ENCODE peak calls at places on chromosomes 11 and 22, in seven cellular contexts. A, D, K, X, G, U and V are unnamed samples.

GRCh38 chr11:120707663-120708062 is 196.1 kb downstream of the GRIK4 start:
- DNase-seq in A (no peak), D (no peak), K (no peak), X (no peak), G (no peak), U (no peak), V (no peak)

GRCh38 chr11:111834432-111835163 is 36.8 kb downstream of the ALG9 start:
- DNase-seq in A (no peak), D (no peak), K (no peak), X (no peak), G (no peak), U (no peak), V (no peak)

GRCh38 chr22:47189056-47189916 is 426.8 kb downstream of the TBC1D22A start:
- DNase-seq in A (no peak), D (no peak), K (no peak), X (peak), G (no peak), U (no peak), V (no peak)

GRCh38 chr11:67270256-67271211 is 4.3 kb downstream of the GRK2 start:
- DNase-seq in A (no peak), D (no peak), K (no peak), X (no peak), G (peak), U (no peak), V (no peak)

GRCh38 chr22:48333323-48333763 is 1494.3 kb downstream of the BRD1 start:
- DNase-seq in A (no peak), D (no peak), K (no peak), X (no peak), G (no peak), U (no peak), V (no peak)

GRCh38 chr11:66259225-66259624 is 9.2 kb upstream of the RAB1B start:
- DNase-seq in A (no peak), D (no peak), K (no peak), X (no peak), G (no peak), U (no peak), V (no peak)

GRCh38 chr11:5301846-5302245 is at the start of gene OR51B4:
- DNase-seq in A (no peak), D (no peak), K (no peak), X (no peak), G (no peak), U (no peak), V (no peak)

GRCh38 chr22:49814856-49815255 is 12.8 kb downstream of the BRD1 start:
- DNase-seq in A (no peak), D (no peak), K (no peak), X (no peak), G (no peak), U (no peak), V (no peak)

GRCh38 chr11:69944146-69944795 is 125.1 kb upstream of the FGF3 start:
- DNase-seq in A (no peak), D (no peak), K (no peak), X (no peak), G (no peak), U (no peak), V (no peak)

GRCh38 chr22:43743131-43743530 is 69.0 kb downstream of the EFCAB6 start:
- DNase-seq in A (peak), D (no peak), K (no peak), X (no peak), G (no peak), U (no peak), V (no peak)

GRCh38 chr22:17541476-17541875 is 21.8 kb upstream of the SLC25A18 start:
- DNase-seq in A (no peak), D (no peak), K (no peak), X (no peak), G (no peak), U (no peak), V (no peak)

GRCh38 chr22:49380828-49381114 is 446.9 kb downstream of the BRD1 start:
- DNase-seq in A (no peak), D (peak), K (no peak), X (no peak), G (no peak), U (no peak), V (no peak)

GRCh38 chr11:79328402-79328801 is 112.4 kb downstream of the TENM4 start:
- DNase-seq in A (no peak), D (no peak), K (no peak), X (no peak), G (no peak), U (no peak), V (no peak)

GRCh38 chr11:813440-814096 is 3.8 kb downstream of the RPLP2 start:
- DNase-seq in A (no peak), D (no peak), K (no peak), X (no peak), G (no peak), U (no peak), V (no peak)

GRCh38 chr11:122149232-122149631 is 33.2 kb upstream of the BLID start:
- DNase-seq in A (no peak), D (peak), K (no peak), X (no peak), G (no peak), U (no peak), V (no peak)

GRCh38 chr11:43021466-43021865 is 290.3 kb upstream of the API5 start:
- DNase-seq in A (no peak), D (no peak), K (no peak), X (peak), G (peak), U (no peak), V (no peak)

GRCh38 chr11:120137187-120137610 is 714 bp downstream of the TRIM29 start:
- DNase-seq in A (peak), D (no peak), K (no peak), X (peak), G (no peak), U (no peak), V (no peak)

GRCh38 chr11:1866776-1867175 is 13.9 kb downstream of the LSP1 start:
- DNase-seq in A (no peak), D (no peak), K (no peak), X (no peak), G (no peak), U (no peak), V (no peak)

GRCh38 chr11:43327987-43328386 is 16.2 kb downstream of the API5 start:
- DNase-seq in A (peak), D (no peak), K (no peak), X (no peak), G (peak), U (peak), V (peak)

GRCh38 chr22:39220450-39220849 is 24.3 kb downstream of the PDGFB start:
- DNase-seq in A (no peak), D (no peak), K (no peak), X (no peak), G (no peak), U (no peak), V (no peak)

GRCh38 chr22:23183107-23183698 is 2.9 kb downstream of the BCR start:
- DNase-seq in A (peak), D (no peak), K (no peak), X (peak), G (peak), U (no peak), V (no peak)

GRCh38 chr11:15199693-15200092 is 85.0 kb downstream of the INSC start:
- DNase-seq in A (peak), D (no peak), K (no peak), X (no peak), G (peak), U (no peak), V (peak)

GRCh38 chr22:29328566-29329500 is 13.3 kb upstream of the RASL10A start:
- DNase-seq in A (no peak), D (no peak), K (no peak), X (no peak), G (no peak), U (no peak), V (no peak)

GRCh38 chr11:113184498-113184897 is 129.9 kb upstream of the TTC12 start:
- DNase-seq in A (peak), D (no peak), K (no peak), X (no peak), G (peak), U (peak), V (no peak)

GRCh38 chr11:44950036-44950624 is 553 bp downstream of the TP53I11 start:
- DNase-seq in A (no peak), D (peak), K (no peak), X (peak), G (no peak), U (no peak), V (no peak)

GRCh38 chr11:78499971-78500370 is 74.7 kb downstream of the NARS2 start:
- DNase-seq in A (no peak), D (no peak), K (no peak), X (no peak), G (no peak), U (no peak), V (no peak)

GRCh38 chr11:112526699-112527410 is 266.2 kb upstream of the PLET1 start:
- DNase-seq in A (peak), D (no peak), K (no peak), X (no peak), G (peak), U (no peak), V (no peak)

GRCh38 chr11:69356703-69357457 is 62.9 kb downstream of the MYEOV start:
- DNase-seq in A (peak), D (no peak), K (no peak), X (no peak), G (no peak), U (no peak), V (no peak)

GRCh38 chr22:27962268-27963191 is 43.5 kb upstream of the PITPNB start:
- DNase-seq in A (no peak), D (no peak), K (no peak), X (no peak), G (no peak), U (no peak), V (no peak)

GRCh38 chr11:134024420-134025085 is 44.3 kb upstream of the JAM3 start:
- DNase-seq in A (peak), D (no peak), K (no peak), X (no peak), G (peak), U (peak), V (no peak)

GRCh38 chr11:100637706-100638105 is 49.4 kb upstream of the ARHGAP42 start:
- DNase-seq in A (no peak), D (no peak), K (no peak), X (no peak), G (no peak), U (no peak), V (no peak)

GRCh38 chr11:8610532-8611116 is 16.6 kb upstream of the STK33 start:
- DNase-seq in A (no peak), D (peak), K (no peak), X (no peak), G (peak), U (no peak), V (no peak)

GRCh38 chr11:75485742-75486141 is 40.0 kb downstream of the GDPD5 start:
- DNase-seq in A (no peak), D (no peak), K (no peak), X (no peak), G (no peak), U (no peak), V (no peak)

GRCh38 chr11:4677948-4678347 is 19.7 kb downstream of the OR51E2 start:
- DNase-seq in A (no peak), D (peak), K (no peak), X (no peak), G (no peak), U (no peak), V (peak)

GRCh38 chr11:22474621-22475020 is 136.4 kb downstream of the SLC17A6 start:
- DNase-seq in A (no peak), D (no peak), K (no peak), X (no peak), G (no peak), U (no peak), V (no peak)

GRCh38 chr11:70139785-70140410 is 61.8 kb downstream of the ANO1 start:
- DNase-seq in A (peak), D (no peak), K (no peak), X (no peak), G (no peak), U (no peak), V (no peak)

GRCh38 chr22:32542332-32543019 is 67.9 kb downstream of the FBXO7 start:
- DNase-seq in A (no peak), D (no peak), K (no peak), X (peak), G (no peak), U (no peak), V (no peak)